ENCODE peak calls at places on chromosomes 5 and 9, in five cellular contexts. One of them, this sample, is unnamed.

GRCh38 chr9:87223397-87224246 is 274.0 kb upstream of the DAPK1 start:
- DNase-seq in astrocyte of the cerebellum: peak; percentile 22
- DNase-seq in hepatocyte: no peak
- DNase-seq in IMR-90: peak; percentile 33
- DNase-seq in HFF-Myc: no peak
- DNase-seq in this sample: no peak

GRCh38 chr9:105281926-105282325 is 37.5 kb downstream of the SLC44A1 start:
- DNase-seq in astrocyte of the cerebellum: no peak
- DNase-seq in hepatocyte: no peak
- DNase-seq in HFF-Myc: no peak
- DNase-seq in IMR-90: no peak
- DNase-seq in this sample: no peak

GRCh38 chr5:64767959-64768357 is 533 bp downstream of the SREK1IP1 start:
- DNase-seq in IMR-90: peak; percentile 18
- DNase-seq in hepatocyte: peak; percentile 14
- DNase-seq in astrocyte of the cerebellum: no peak
- DNase-seq in HFF-Myc: no peak
- DNase-seq in this sample: no peak

GRCh38 chr5:760363-761205 is 23.9 kb downstream of the ZDHHC11B start:
- DNase-seq in hepatocyte: peak; percentile 8
- DNase-seq in IMR-90: no peak
- DNase-seq in astrocyte of the cerebellum: no peak
- DNase-seq in HFF-Myc: no peak
- DNase-seq in this sample: no peak

GRCh38 chr9:129863059-129863690 is 27.9 kb downstream of the USP20 start:
- DNase-seq in IMR-90: peak; percentile 81
- DNase-seq in HFF-Myc: no peak
- DNase-seq in hepatocyte: no peak
- DNase-seq in astrocyte of the cerebellum: peak; percentile 45
- DNase-seq in this sample: no peak

GRCh38 chr5:66554211-66554610 is 42.0 kb upstream of the MAST4 start:
- DNase-seq in IMR-90: no peak
- DNase-seq in HFF-Myc: no peak
- DNase-seq in hepatocyte: no peak
- DNase-seq in astrocyte of the cerebellum: peak; percentile 76
- DNase-seq in this sample: no peak

GRCh38 chr9:5269249-5269715 is 35.2 kb downstream of the RLN2 start:
- DNase-seq in hepatocyte: peak; percentile 5
- DNase-seq in astrocyte of the cerebellum: peak; percentile 35
- DNase-seq in IMR-90: peak; percentile 54
- DNase-seq in HFF-Myc: no peak
- DNase-seq in this sample: no peak

GRCh38 chr5:150497274-150497988 is 10.5 kb upstream of the NDST1 start:
- DNase-seq in HFF-Myc: peak; percentile 82
- DNase-seq in astrocyte of the cerebellum: no peak
- DNase-seq in IMR-90: peak; percentile 96
- DNase-seq in hepatocyte: peak; percentile 89
- DNase-seq in this sample: peak; percentile 66

GRCh38 chr5:78747703-78748359 is 99.3 kb upstream of the LHFPL2 start:
- DNase-seq in astrocyte of the cerebellum: peak; percentile 82
- DNase-seq in HFF-Myc: no peak
- DNase-seq in IMR-90: peak; percentile 94
- DNase-seq in hepatocyte: no peak
- DNase-seq in this sample: peak; percentile 78

GRCh38 chr9:4489562-4489918 is 728 bp upstream of the SLC1A1 start:
- DNase-seq in astrocyte of the cerebellum: no peak
- DNase-seq in hepatocyte: peak; percentile 35
- DNase-seq in HFF-Myc: no peak
- DNase-seq in IMR-90: no peak
- DNase-seq in this sample: no peak

GRCh38 chr9:129275626-129276247 is 97.7 kb upstream of the IER5L start:
- DNase-seq in HFF-Myc: no peak
- DNase-seq in IMR-90: peak; percentile 11
- DNase-seq in astrocyte of the cerebellum: no peak
- DNase-seq in hepatocyte: no peak
- DNase-seq in this sample: no peak

GRCh38 chr5:81397169-81397568 is 3.2 kb upstream of the ACOT12 start:
- DNase-seq in astrocyte of the cerebellum: no peak
- DNase-seq in IMR-90: peak; percentile 33
- DNase-seq in HFF-Myc: peak; percentile 31
- DNase-seq in hepatocyte: no peak
- DNase-seq in this sample: no peak

GRCh38 chr5:79872309-79872708 is 118.8 kb downstream of the MTX3 start:
- DNase-seq in hepatocyte: no peak
- DNase-seq in IMR-90: no peak
- DNase-seq in astrocyte of the cerebellum: no peak
- DNase-seq in HFF-Myc: no peak
- DNase-seq in this sample: no peak

GRCh38 chr9:8600914-8601680 is 801.5 kb upstream of the DMAC1 start:
- DNase-seq in IMR-90: no peak
- DNase-seq in HFF-Myc: no peak
- DNase-seq in hepatocyte: peak; percentile 13
- DNase-seq in astrocyte of the cerebellum: no peak
- DNase-seq in this sample: no peak

GRCh38 chr5:10689391-10690081 is 71.5 kb downstream of the DAP start:
- DNase-seq in HFF-Myc: no peak
- DNase-seq in astrocyte of the cerebellum: no peak
- DNase-seq in IMR-90: peak; percentile 46
- DNase-seq in hepatocyte: no peak
- DNase-seq in this sample: no peak

GRCh38 chr9:29691758-29692407 is 2118.6 kb upstream of the C9orf72 start:
- DNase-seq in HFF-Myc: no peak
- DNase-seq in hepatocyte: peak; percentile 16
- DNase-seq in IMR-90: no peak
- DNase-seq in astrocyte of the cerebellum: peak; percentile 0
- DNase-seq in this sample: no peak

GRCh38 chr5:128254789-128255188 is 171.2 kb downstream of the SLC12A2 start:
- DNase-seq in hepatocyte: peak; percentile 27
- DNase-seq in HFF-Myc: no peak
- DNase-seq in astrocyte of the cerebellum: no peak
- DNase-seq in IMR-90: no peak
- DNase-seq in this sample: no peak

GRCh38 chr9:97502222-97502983 is 937 bp downstream of the TMOD1 start:
- DNase-seq in astrocyte of the cerebellum: no peak
- DNase-seq in hepatocyte: peak; percentile 23
- DNase-seq in IMR-90: no peak
- DNase-seq in HFF-Myc: no peak
- DNase-seq in this sample: no peak

GRCh38 chr5:126868961-126869451 is 92.1 kb downstream of the LMNB1 start:
- DNase-seq in HFF-Myc: no peak
- DNase-seq in astrocyte of the cerebellum: no peak
- DNase-seq in hepatocyte: peak; percentile 39
- DNase-seq in IMR-90: peak; percentile 45
- DNase-seq in this sample: no peak

GRCh38 chr9:27460225-27461023 is 63.7 kb upstream of the IFNK start:
- DNase-seq in HFF-Myc: no peak
- DNase-seq in hepatocyte: no peak
- DNase-seq in astrocyte of the cerebellum: no peak
- DNase-seq in IMR-90: no peak
- DNase-seq in this sample: no peak

GRCh38 chr5:56819027-56819881 is 3.9 kb downstream of the MAP3K1 start:
- DNase-seq in HFF-Myc: no peak
- DNase-seq in IMR-90: no peak
- DNase-seq in hepatocyte: no peak
- DNase-seq in astrocyte of the cerebellum: no peak
- DNase-seq in this sample: no peak

GRCh38 chr9:35718726-35719511 is 13.1 kb downstream of the TLN1 start:
- DNase-seq in HFF-Myc: no peak
- DNase-seq in astrocyte of the cerebellum: no peak
- DNase-seq in IMR-90: no peak
- DNase-seq in hepatocyte: no peak
- DNase-seq in this sample: no peak

GRCh38 chr5:121962943-121963342 is 1.2 kb downstream of the SRFBP1 start:
- DNase-seq in IMR-90: peak; percentile 15
- DNase-seq in hepatocyte: no peak
- DNase-seq in HFF-Myc: no peak
- DNase-seq in astrocyte of the cerebellum: no peak
- DNase-seq in this sample: no peak

GRCh38 chr5:2272755-2273154 is 390.0 kb upstream of the IRX4 start:
- DNase-seq in HFF-Myc: no peak
- DNase-seq in IMR-90: no peak
- DNase-seq in astrocyte of the cerebellum: no peak
- DNase-seq in hepatocyte: no peak
- DNase-seq in this sample: no peak

GRCh38 chr5:173953528-173954090 is 35.4 kb upstream of the C5orf47 start:
- DNase-seq in HFF-Myc: no peak
- DNase-seq in IMR-90: peak; percentile 87
- DNase-seq in hepatocyte: no peak
- DNase-seq in astrocyte of the cerebellum: no peak
- DNase-seq in this sample: no peak

GRCh38 chr5:44321176-44321575 is 68.0 kb downstream of the FGF10 start:
- DNase-seq in HFF-Myc: no peak
- DNase-seq in astrocyte of the cerebellum: no peak
- DNase-seq in hepatocyte: no peak
- DNase-seq in IMR-90: no peak
- DNase-seq in this sample: no peak

GRCh38 chr5:136006164-136006563 is 22.6 kb upstream of the TGFBI start:
- DNase-seq in hepatocyte: no peak
- DNase-seq in astrocyte of the cerebellum: no peak
- DNase-seq in IMR-90: peak; percentile 87
- DNase-seq in HFF-Myc: no peak
- DNase-seq in this sample: no peak

GRCh38 chr5:2038337-2039179 is 155.8 kb upstream of the IRX4 start:
- DNase-seq in IMR-90: peak; percentile 3
- DNase-seq in HFF-Myc: no peak
- DNase-seq in astrocyte of the cerebellum: no peak
- DNase-seq in hepatocyte: peak; percentile 81
- DNase-seq in this sample: no peak

GRCh38 chr9:14350766-14351165 is 36.8 kb upstream of the NFIB start:
- DNase-seq in astrocyte of the cerebellum: no peak
- DNase-seq in hepatocyte: no peak
- DNase-seq in HFF-Myc: no peak
- DNase-seq in IMR-90: no peak
- DNase-seq in this sample: no peak

GRCh38 chr5:1901081-1901480 is 18.4 kb upstream of the IRX4 start:
- DNase-seq in hepatocyte: no peak
- DNase-seq in astrocyte of the cerebellum: no peak
- DNase-seq in IMR-90: no peak
- DNase-seq in HFF-Myc: no peak
- DNase-seq in this sample: no peak

GRCh38 chr5:89988129-89988528 is 421.4 kb downstream of the CETN3 start:
- DNase-seq in IMR-90: no peak
- DNase-seq in hepatocyte: no peak
- DNase-seq in astrocyte of the cerebellum: no peak
- DNase-seq in HFF-Myc: no peak
- DNase-seq in this sample: no peak

GRCh38 chr5:34487202-34487879 is 168.8 kb upstream of the RAI14 start:
- DNase-seq in HFF-Myc: no peak
- DNase-seq in IMR-90: peak; percentile 97
- DNase-seq in hepatocyte: peak; percentile 55
- DNase-seq in astrocyte of the cerebellum: peak; percentile 87
- DNase-seq in this sample: peak; percentile 79

GRCh38 chr9:87107072-87107471 is 159.8 kb upstream of the GAS1 start:
- DNase-seq in hepatocyte: no peak
- DNase-seq in IMR-90: peak; percentile 29
- DNase-seq in astrocyte of the cerebellum: no peak
- DNase-seq in HFF-Myc: no peak
- DNase-seq in this sample: no peak

GRCh38 chr9:117492476-117492875 is 77.6 kb upstream of the ASTN2 start:
- DNase-seq in IMR-90: no peak
- DNase-seq in astrocyte of the cerebellum: no peak
- DNase-seq in hepatocyte: no peak
- DNase-seq in HFF-Myc: no peak
- DNase-seq in this sample: no peak

GRCh38 chr5:14917719-14918118 is 46.1 kb upstream of the ANKH start:
- DNase-seq in astrocyte of the cerebellum: no peak
- DNase-seq in IMR-90: peak; percentile 17
- DNase-seq in HFF-Myc: peak; percentile 46
- DNase-seq in hepatocyte: no peak
- DNase-seq in this sample: no peak

GRCh38 chr9:4894076-4894475 is 91.0 kb upstream of the JAK2 start:
- DNase-seq in hepatocyte: no peak
- DNase-seq in IMR-90: peak; percentile 65
- DNase-seq in astrocyte of the cerebellum: no peak
- DNase-seq in HFF-Myc: no peak
- DNase-seq in this sample: no peak

GRCh38 chr5:173733831-173734491 is 117.5 kb upstream of the BOD1 start:
- DNase-seq in astrocyte of the cerebellum: no peak
- DNase-seq in hepatocyte: no peak
- DNase-seq in HFF-Myc: no peak
- DNase-seq in IMR-90: no peak
- DNase-seq in this sample: no peak

GRCh38 chr9:4435197-4435596 is 55.1 kb upstream of the SLC1A1 start:
- DNase-seq in IMR-90: peak; percentile 23
- DNase-seq in hepatocyte: peak; percentile 25
- DNase-seq in astrocyte of the cerebellum: no peak
- DNase-seq in HFF-Myc: peak; percentile 7
- DNase-seq in this sample: no peak

GRCh38 chr5:175855041-175855720 is 16.2 kb upstream of the CPLX2 start:
- DNase-seq in hepatocyte: no peak
- DNase-seq in astrocyte of the cerebellum: no peak
- DNase-seq in IMR-90: no peak
- DNase-seq in HFF-Myc: no peak
- DNase-seq in this sample: no peak

GRCh38 chr9:131676431-131676972 is 63.4 kb downstream of the RAPGEF1 start:
- DNase-seq in hepatocyte: no peak
- DNase-seq in HFF-Myc: no peak
- DNase-seq in astrocyte of the cerebellum: no peak
- DNase-seq in IMR-90: no peak
- DNase-seq in this sample: no peak
- H3K4me3 ChIP-seq in hepatocyte: no peak overlapping the region
- H3K4me3 ChIP-seq in HFF-Myc: no peak overlapping the region
- H3K4me3 ChIP-seq in astrocyte of the cerebellum: no peak overlapping the region
- H3K4me3 ChIP-seq in IMR-90: no peak overlapping the region
- H3K4me3 ChIP-seq in this sample: no peak overlapping the region

GRCh38 chr9:121633736-121634135 is 17.7 kb upstream of the DAB2IP start:
- DNase-seq in hepatocyte: no peak
- DNase-seq in astrocyte of the cerebellum: no peak
- DNase-seq in HFF-Myc: no peak
- DNase-seq in IMR-90: no peak
- DNase-seq in this sample: no peak
- H3K4me3 ChIP-seq in hepatocyte: no peak overlapping the region
- H3K4me3 ChIP-seq in astrocyte of the cerebellum: no peak overlapping the region
- H3K4me3 ChIP-seq in HFF-Myc: no peak overlapping the region
- H3K4me3 ChIP-seq in IMR-90: no peak overlapping the region
- H3K4me3 ChIP-seq in this sample: no peak overlapping the region

GRCh38 chr9:2634158-2634557 is 12.6 kb downstream of the VLDLR start:
- DNase-seq in IMR-90: no peak
- DNase-seq in HFF-Myc: no peak
- DNase-seq in hepatocyte: no peak
- DNase-seq in astrocyte of the cerebellum: no peak
- DNase-seq in this sample: no peak
- H3K4me3 ChIP-seq in IMR-90: peak overlapping the region; percentile 25
- H3K4me3 ChIP-seq in HFF-Myc: no peak overlapping the region
- H3K4me3 ChIP-seq in hepatocyte: peak overlapping the region; percentile 2
- H3K4me3 ChIP-seq in astrocyte of the cerebellum: no peak overlapping the region
- H3K4me3 ChIP-seq in this sample: no peak overlapping the region

GRCh38 chr5:107359916-107360234 is 310.9 kb downstream of the EFNA5 start:
- DNase-seq in astrocyte of the cerebellum: no peak
- DNase-seq in IMR-90: no peak
- DNase-seq in HFF-Myc: no peak
- DNase-seq in hepatocyte: no peak
- DNase-seq in this sample: no peak
- H3K4me3 ChIP-seq in astrocyte of the cerebellum: no peak overlapping the region
- H3K4me3 ChIP-seq in IMR-90: no peak overlapping the region
- H3K4me3 ChIP-seq in HFF-Myc: no peak overlapping the region
- H3K4me3 ChIP-seq in hepatocyte: no peak overlapping the region
- H3K4me3 ChIP-seq in this sample: no peak overlapping the region

GRCh38 chr5:158832096-158832495 is 267.6 kb downstream of the EBF1 start:
- DNase-seq in hepatocyte: no peak
- DNase-seq in IMR-90: no peak
- DNase-seq in HFF-Myc: no peak
- DNase-seq in astrocyte of the cerebellum: no peak
- DNase-seq in this sample: no peak
- H3K4me3 ChIP-seq in hepatocyte: no peak overlapping the region
- H3K4me3 ChIP-seq in IMR-90: no peak overlapping the region
- H3K4me3 ChIP-seq in HFF-Myc: no peak overlapping the region
- H3K4me3 ChIP-seq in astrocyte of the cerebellum: no peak overlapping the region
- H3K4me3 ChIP-seq in this sample: no peak overlapping the region

This sample was measured in BJ.